ENCODE peak calls at places on chromosomes 3 and 15, in five cellular contexts. F is GM12865, N is lower lobe of right lung, M is sigmoid colon, R is GM23338. P is an unnamed sample.

GRCh38 chr3:44529927-44530326 is 25.1 kb upstream of the ZKSCAN7 start:
- DNase-seq in F (peak; percentile 38), N (no peak), M (no peak), R (peak; percentile 44), P (no peak)

GRCh38 chr3:185687479-185687878 is 101.4 kb downstream of the SENP2 start:
- DNase-seq in F (no peak), N (no peak), M (no peak), R (no peak), P (no peak)

GRCh38 chr3:119240101-119240581 is 537 bp downstream of the B4GALT4 start:
- DNase-seq in F (no peak), N (no peak), M (peak; percentile 69), R (peak; percentile 57), P (no peak)

GRCh38 chr3:108589998-108590323 is 439 bp downstream of the DZIP3 start:
- DNase-seq in F (no peak), N (no peak), M (no peak), R (no peak), P (no peak)

GRCh38 chr3:62445267-62445666 is 71.9 kb upstream of the FEZF2 start:
- DNase-seq in F (peak; percentile 6), N (no peak), M (no peak), R (peak; percentile 36), P (no peak)

GRCh38 chr3:127817331-127817821 is 4.9 kb downstream of the MGLL start:
- DNase-seq in F (no peak), N (no peak), M (no peak), R (no peak), P (no peak)

GRCh38 chr15:92910451-92910850 is 10.3 kb downstream of the CHD2 start:
- DNase-seq in F (no peak), N (no peak), M (no peak), R (no peak), P (no peak)

GRCh38 chr3:56119575-56120349 is 348.5 kb downstream of the ERC2 start:
- DNase-seq in F (no peak), N (no peak), M (peak; percentile 71), R (no peak), P (no peak)

GRCh38 chr3:159263750-159264561 is 462.1 kb downstream of the MFSD1 start:
- DNase-seq in F (peak; percentile 24), N (no peak), M (no peak), R (peak; percentile 67), P (peak; percentile 44)

GRCh38 chr3:168071535-168071934 is 24.2 kb downstream of the GOLIM4 start:
- DNase-seq in F (no peak), N (no peak), M (no peak), R (no peak), P (peak; percentile 66)

GRCh38 chr3:38834110-38834509 is 18.1 kb upstream of the SCN10A start:
- DNase-seq in F (no peak), N (no peak), M (peak; percentile 67), R (peak; percentile 60), P (peak; percentile 70)

GRCh38 chr3:166743463-166744134 is 636.5 kb downstream of the ZBBX start:
- DNase-seq in F (no peak), N (no peak), M (no peak), R (peak; percentile 8), P (no peak)

GRCh38 chr3:23404241-23404640 is 201.1 kb downstream of the UBE2E2 start:
- DNase-seq in F (no peak), N (no peak), M (no peak), R (no peak), P (no peak)

GRCh38 chr3:27715454-27715806 is 6.7 kb downstream of the EOMES start:
- DNase-seq in F (no peak), N (no peak), M (no peak), R (peak; percentile 60), P (no peak)

GRCh38 chr3:139318826-139319225 is 25.0 kb upstream of the MRPS22 start:
- DNase-seq in F (no peak), N (no peak), M (no peak), R (no peak), P (no peak)

GRCh38 chr3:130490246-130490645 is 26.7 kb upstream of the COL6A6 start:
- DNase-seq in F (no peak), N (no peak), M (no peak), R (no peak), P (no peak)

GRCh38 chr15:49902791-49903481 is 216.1 kb downstream of the ATP8B4 start:
- DNase-seq in F (no peak), N (no peak), M (no peak), R (no peak), P (peak; percentile 20)

GRCh38 chr15:85690546-85691226 is 104.0 kb downstream of the KLHL25 start:
- DNase-seq in F (peak; percentile 90), N (no peak), M (no peak), R (no peak), P (no peak)

GRCh38 chr15:70140543-70141375 is 43.0 kb upstream of the TLE3 start:
- DNase-seq in F (peak; percentile 82), N (peak; percentile 75), M (no peak), R (peak; percentile 84), P (no peak)

GRCh38 chr3:46913644-46914043 is 36.1 kb downstream of the PTH1R start:
- DNase-seq in F (no peak), N (no peak), M (peak; percentile 71), R (no peak), P (peak; percentile 53)

GRCh38 chr3:31404871-31405270 is 127.9 kb upstream of the STT3B start:
- DNase-seq in F (no peak), N (no peak), M (no peak), R (no peak), P (no peak)

GRCh38 chr3:32399030-32399620 is 7.5 kb downstream of the CMTM7 start:
- DNase-seq in F (peak; percentile 62), N (no peak), M (no peak), R (peak; percentile 85), P (peak; percentile 49)

GRCh38 chr3:168026764-168027163 is 69.0 kb downstream of the GOLIM4 start:
- DNase-seq in F (no peak), N (no peak), M (no peak), R (no peak), P (no peak)

GRCh38 chr3:172217877-172218276 is 178.5 kb downstream of the FNDC3B start:
- DNase-seq in F (no peak), N (no peak), M (no peak), R (no peak), P (no peak)

DNA sequence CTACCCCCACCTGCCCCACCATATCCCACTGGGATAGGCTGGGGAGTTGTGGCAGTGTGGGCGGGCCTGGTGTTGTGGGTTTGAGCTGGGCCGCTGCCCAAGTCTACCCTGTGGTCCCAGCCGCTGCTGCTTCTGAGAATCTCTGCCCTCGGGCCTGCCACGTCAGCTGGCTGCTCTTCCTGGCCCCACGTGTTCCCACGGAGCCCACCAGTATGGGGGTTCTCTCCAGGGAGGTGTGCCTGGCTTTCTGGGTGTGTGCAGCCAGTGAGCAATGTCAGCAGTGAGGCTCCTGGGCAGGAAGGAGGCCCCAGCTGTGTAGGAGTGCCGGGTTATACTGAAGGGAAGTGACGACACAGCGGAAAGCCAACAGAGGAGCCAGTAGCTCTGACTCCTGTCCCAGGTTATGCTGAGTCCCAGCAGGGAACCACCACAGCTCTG is 10.5 kb downstream of the GNAI2 start:
- DNase-seq in F (peak; percentile 81), N (peak; percentile 74), M (no peak), R (peak; percentile 52), P (peak; percentile 95)
- TF ChIP-seq CTCF in F (no peak), N (peak; percentile 28), M (no peak), R (no peak), P (no peak)

GRCh38 chr3:25429960-25430941 is 2.2 kb downstream of the RARB start:
- DNase-seq in F (no peak), N (no peak), M (no peak), R (no peak), P (no peak)

GRCh38 chr3:25428003-25428861 is at the start of gene RARB:
- DNase-seq in F (peak; percentile 12), N (peak; percentile 56), M (peak; percentile 92), R (peak; percentile 86), P (peak; percentile 92)

GRCh38 chr3:25429441-25429907 is 1.4 kb downstream of the RARB start:
- DNase-seq in F (no peak), N (no peak), M (no peak), R (no peak), P (no peak)

GRCh38 chr3:25427155-25428002 is 684 bp upstream of the RARB start:
- DNase-seq in F (no peak), N (no peak), M (no peak), R (no peak), P (no peak)

GRCh38 chr3:25428950-25429349 is 887 bp downstream of the RARB start:
- DNase-seq in F (no peak), N (no peak), M (no peak), R (no peak), P (no peak)
- H3K4me3 ChIP-seq in F (no peak overlapping the region), N (peak overlapping the region; percentile 60), M (peak overlapping the region; percentile 68), R (no peak overlapping the region), P (peak overlapping the region; percentile 69)

DNA sequence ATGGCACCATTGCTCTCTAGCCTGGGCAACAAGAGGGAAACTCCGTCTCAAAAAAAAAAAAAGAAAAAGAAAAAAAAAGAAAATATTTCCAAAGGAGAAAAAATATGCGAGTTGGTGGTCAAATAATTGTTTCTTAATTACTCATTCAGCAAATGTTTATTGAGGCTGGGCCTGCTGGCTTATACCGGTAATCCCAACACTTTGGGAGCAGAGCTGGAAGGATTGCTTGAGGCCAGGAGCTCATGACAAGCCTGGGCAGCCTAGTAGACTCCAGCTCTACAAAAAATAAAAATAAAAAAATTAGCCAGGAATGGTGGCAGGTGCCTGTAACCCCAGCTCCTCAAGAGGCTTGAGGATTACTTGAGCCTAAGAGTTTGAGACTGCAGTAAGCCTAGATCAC is 4.1 kb downstream of the KNL1 start:
- DNase-seq in F (no peak), N (no peak), M (no peak), R (no peak), P (no peak)
- TF ChIP-seq CTCF in F (no peak), N (no peak), M (no peak), R (no peak), P (no peak)

GRCh38 chr15:88917764-88918163 is 4.6 kb upstream of the MFGE8 start:
- DNase-seq in F (no peak), N (no peak), M (no peak), R (no peak), P (no peak)

GRCh38 chr15:88915354-88915753 is 2.2 kb upstream of the MFGE8 start:
- DNase-seq in F (no peak), N (no peak), M (no peak), R (no peak), P (no peak)

GRCh38 chr15:88913850-88914169 is 631 bp upstream of the MFGE8 start:
- DNase-seq in F (no peak), N (no peak), M (no peak), R (no peak), P (no peak)

GRCh38 chr15:88920186-88920891 is 7.2 kb upstream of the MFGE8 start:
- DNase-seq in F (no peak), N (no peak), M (no peak), R (no peak), P (no peak)

GRCh38 chr15:88918738-88919137 is 5.6 kb upstream of the MFGE8 start:
- DNase-seq in F (peak; percentile 72), N (no peak), M (no peak), R (no peak), P (peak; percentile 95)
- H3K4me3 ChIP-seq in F (no peak overlapping the region), N (no peak overlapping the region), M (no peak overlapping the region), R (no peak overlapping the region), P (no peak overlapping the region)